ENCODE peak calls at places on chromosomes 13 and 19, in five cellular contexts. T, Z, D, L and Q are unnamed samples.

GRCh38 chr13:29595380-29596063 is at the start of gene SLC7A1:
- DNase-seq in D (peak; percentile 94), Z (peak; percentile 87), L (peak; percentile 30), T (peak; percentile 73), Q (peak; percentile 95)

GRCh38 chr19:2014731-2015610 is 543 bp downstream of the BTBD2 start:
- DNase-seq in Z (peak; percentile 35), D (peak; percentile 46), L (no peak), T (no peak), Q (peak; percentile 65)

GRCh38 chr13:40681341-40682051 is 15.1 kb upstream of the FOXO1 start:
- DNase-seq in L (no peak), T (no peak), Z (no peak), D (no peak), Q (no peak)

GRCh38 chr13:79909664-79910063 is 428.7 kb downstream of the NDFIP2 start:
- DNase-seq in T (no peak), D (no peak), L (no peak), Z (no peak), Q (no peak)

GRCh38 chr13:40974460-40975407 is 44.4 kb downstream of the ELF1 start:
- DNase-seq in Z (peak; percentile 64), T (no peak), D (peak; percentile 42), L (no peak), Q (no peak)

GRCh38 chr19:23460656-23461055 is 65.4 kb upstream of the ZNF91 start:
- DNase-seq in D (no peak), Z (no peak), T (no peak), L (no peak), Q (no peak)

GRCh38 chr19:4057913-4058695 is 8.6 kb downstream of the ZBTB7A start:
- DNase-seq in L (no peak), Z (no peak), T (no peak), D (peak; percentile 65), Q (no peak)

GRCh38 chr13:110123041-110123809 is 183.7 kb downstream of the COL4A1 start:
- DNase-seq in T (no peak), L (no peak), Z (no peak), D (no peak), Q (no peak)

GRCh38 chr19:9149976-9150375 is 9.8 kb downstream of the ZNF317 start:
- DNase-seq in T (no peak), Z (no peak), L (no peak), D (no peak), Q (no peak)

GRCh38 chr13:99758465-99759162 is 213.0 kb downstream of the ZIC5 start:
- DNase-seq in Z (no peak), D (no peak), T (no peak), L (no peak), Q (no peak)

GRCh38 chr13:36430247-36431203 is 1.8 kb upstream of the CCNA1 start:
- DNase-seq in T (no peak), Z (no peak), L (no peak), D (no peak), Q (no peak)

GRCh38 chr13:113724780-113725315 is 34.2 kb upstream of the TMEM255B start:
- DNase-seq in Z (peak; percentile 86), D (peak; percentile 91), T (peak; percentile 76), L (peak; percentile 55), Q (peak; percentile 81)

GRCh38 chr19:49932731-49933131 is 3.4 kb upstream of the NUP62 start:
- DNase-seq in L (no peak), T (no peak), D (peak; percentile 63), Z (peak; percentile 74), Q (no peak)

GRCh38 chr19:10820173-10820572 is 15.8 kb downstream of the TMED1 start:
- DNase-seq in L (no peak), D (no peak), T (no peak), Z (no peak), Q (no peak)